ENCODE peak calls at places on chromosomes 2 and 18, in eight cellular contexts. A, C, Q, U, F, M, Z and E are unnamed samples.

GRCh38 chr2:88187927-88188326 is 17.8 kb downstream of the THNSL2 start:
- DNase-seq in A (no peak), C (no peak), Q (no peak), U (no peak), F (no peak), M (no peak), Z (no peak), E (no peak)

GRCh38 chr18:11387880-11388279 is 221.5 kb upstream of the SLC35G4 start:
- DNase-seq in A (no peak), C (no peak), Q (no peak), U (peak), F (peak), M (peak), Z (peak), E (no peak)

GRCh38 chr18:57436193-57436964 is 1.2 kb downstream of the ONECUT2 start:
- DNase-seq in A (no peak), C (no peak), Q (no peak), U (no peak), F (no peak), M (no peak), Z (no peak), E (no peak)

GRCh38 chr2:241808701-241809382 is at the start of gene NEU4:
- DNase-seq in A (no peak), C (no peak), Q (peak), U (peak), F (no peak), M (no peak), Z (no peak), E (no peak)

GRCh38 chr2:17380003-17380402 is 138.2 kb downstream of the RAD51AP2 start:
- DNase-seq in A (no peak), C (no peak), Q (no peak), U (no peak), F (no peak), M (no peak), Z (no peak), E (no peak)

GRCh38 chr2:144502356-144502755 is 17.6 kb downstream of the ZEB2 start:
- DNase-seq in A (no peak), C (no peak), Q (no peak), U (no peak), F (no peak), M (no peak), Z (no peak), E (no peak)

GRCh38 chr2:26706616-26707473 is 14.3 kb downstream of the KCNK3 start:
- DNase-seq in A (no peak), C (no peak), Q (no peak), U (peak), F (no peak), M (no peak), Z (no peak), E (no peak)

GRCh38 chr2:43787895-43788294 is 14.1 kb downstream of the DYNC2LI1 start:
- DNase-seq in A (no peak), C (no peak), Q (no peak), U (no peak), F (no peak), M (no peak), Z (no peak), E (no peak)